ENCODE peak calls at places on chromosomes 4 and X, in five cellular contexts. S is cerebellar cortex, E is fibroblast of the aortic adventitia, M is RPMI8226, B is right atrium auricular region. D is an unnamed sample.

GRCh38 chrX:667360-667759 is 36.8 kb downstream of the SHOX start:
- DNase-seq in E (no peak), M (no peak), S (no peak), B (no peak), D (no peak)

GRCh38 chr4:186689476-186689875 is 34.2 kb downstream of the FAT1 start:
- DNase-seq in S (no peak), B (no peak), M (no peak), E (no peak), D (peak; percentile 39)

GRCh38 chr4:154044118-154044517 is 255.2 kb upstream of the SFRP2 start:
- DNase-seq in E (no peak), M (no peak), S (no peak), B (no peak), D (no peak)

GRCh38 chr4:140097572-140097971 is 56.4 kb downstream of the MAML3 start:
- DNase-seq in E (no peak), B (no peak), M (no peak), S (no peak), D (no peak)

GRCh38 chr4:65791807-65792308 is 121.6 kb upstream of the EPHA5 start:
- DNase-seq in B (no peak), E (peak; percentile 55), M (peak; percentile 54), S (no peak), D (peak; percentile 3)

GRCh38 chr4:152545088-152545487 is 9.2 kb upstream of the FBXW7 start:
- DNase-seq in B (no peak), S (no peak), M (no peak), E (no peak), D (no peak)

GRCh38 chr4:127586922-127587571 is 45.7 kb upstream of the INTU start:
- DNase-seq in B (no peak), S (peak; percentile 16), E (peak; percentile 33), M (peak; percentile 4), D (peak; percentile 16)

GRCh38 chr4:38590017-38590416 is 74.0 kb upstream of the KLF3 start:
- DNase-seq in E (no peak), M (no peak), B (no peak), S (no peak), D (no peak)

GRCh38 chrX:124338733-124339514 is 6.5 kb downstream of the TEX13D start:
- DNase-seq in M (no peak), S (no peak), B (no peak), E (no peak), D (no peak)

GRCh38 chr4:153362184-153362583 is 17.7 kb downstream of the MND1 start:
- DNase-seq in B (no peak), S (no peak), E (peak; percentile 42), M (no peak), D (no peak)

D was measured in G401.